ENCODE peak calls at places on chromosome 20, in four cellular contexts. O is BJ, Z is nephron progenitor cell, M is fibroblast of pulmonary artery. V is an unnamed sample.

GRCh38 chr20:35207950-35208611 is 18.4 kb upstream of the MMP24 start:
- DNase-seq in O (no peak), Z (peak; percentile 81), M (peak; percentile 87), V (peak; percentile 84)

GRCh38 chr20:60062431-60063336 is 104.5 kb downstream of the CDH26 start:
- DNase-seq in O (peak; percentile 91), Z (no peak), M (peak; percentile 17), V (no peak)

GRCh38 chr20:2750343-2751251 is 49.8 kb downstream of the CPXM1 start:
- DNase-seq in O (no peak), Z (peak; percentile 31), M (peak; percentile 57), V (peak; percentile 45)

GRCh38 chr20:57389695-57390603 is 1.2 kb upstream of the RBM38 start:
- DNase-seq in O (no peak), Z (peak; percentile 50), M (no peak), V (no peak)

GRCh38 chr20:9241721-9242427 is 173.0 kb downstream of the PLCB4 start:
- DNase-seq in O (no peak), Z (no peak), M (no peak), V (no peak)

GRCh38 chr20:41615671-41616070 is 2.5 kb downstream of the CHD6 start:
- DNase-seq in O (no peak), Z (no peak), M (no peak), V (no peak)

GRCh38 chr20:1332749-1333300 is 3.9 kb upstream of the SDCBP2 start:
- DNase-seq in O (no peak), Z (no peak), M (no peak), V (no peak)

GRCh38 chr20:60729119-60729900 is 522.8 kb upstream of the CDH4 start:
- DNase-seq in O (no peak), Z (no peak), M (no peak), V (no peak)

GRCh38 chr20:23108871-23109270 is 22.7 kb upstream of the CD93 start:
- DNase-seq in O (no peak), Z (no peak), M (no peak), V (no peak)

GRCh38 chr20:2141592-2142575 is 40.3 kb downstream of the STK35 start:
- DNase-seq in O (no peak), Z (no peak), M (peak; percentile 9), V (no peak)

GRCh38 chr20:16544949-16545348 is 28.3 kb downstream of the KIF16B start:
- DNase-seq in O (no peak), Z (no peak), M (no peak), V (no peak)

GRCh38 chr20:38217791-38218565 is 42.6 kb downstream of the KIAA1755 start:
- DNase-seq in O (peak; percentile 83), Z (no peak), M (peak; percentile 85), V (peak; percentile 78)

GRCh38 chr20:19953606-19954005 is 63.6 kb upstream of the NAA20 start:
- DNase-seq in O (no peak), Z (no peak), M (no peak), V (no peak)

GRCh38 chr20:31607640-31608255 is 2.7 kb downstream of the ID1 start:
- DNase-seq in O (no peak), Z (no peak), M (peak; percentile 65), V (peak; percentile 49)

GRCh38 chr20:16926626-16927025 is 178.5 kb downstream of the OTOR start:
- DNase-seq in O (no peak), Z (no peak), M (no peak), V (no peak)

GRCh38 chr20:38870733-38871559 is 55.3 kb upstream of the FAM83D start:
- DNase-seq in O (no peak), Z (no peak), M (peak; percentile 17), V (peak; percentile 84)

GRCh38 chr20:47212606-47213207 is 143.8 kb downstream of the ZMYND8 start:
- DNase-seq in O (no peak), Z (no peak), M (no peak), V (no peak)
- TF ChIP-seq CTCF in O (no peak), Z (no peak), M (no peak), V (no peak)

GRCh38 chr20:33444797-33445560 is 1.4 kb upstream of the SNTA1 start:
- DNase-seq in O (no peak), Z (no peak), M (no peak), V (peak; percentile 56)
- TF ChIP-seq CTCF in O (no peak), Z (no peak), M (peak; percentile 8), V (no peak)

DNA sequence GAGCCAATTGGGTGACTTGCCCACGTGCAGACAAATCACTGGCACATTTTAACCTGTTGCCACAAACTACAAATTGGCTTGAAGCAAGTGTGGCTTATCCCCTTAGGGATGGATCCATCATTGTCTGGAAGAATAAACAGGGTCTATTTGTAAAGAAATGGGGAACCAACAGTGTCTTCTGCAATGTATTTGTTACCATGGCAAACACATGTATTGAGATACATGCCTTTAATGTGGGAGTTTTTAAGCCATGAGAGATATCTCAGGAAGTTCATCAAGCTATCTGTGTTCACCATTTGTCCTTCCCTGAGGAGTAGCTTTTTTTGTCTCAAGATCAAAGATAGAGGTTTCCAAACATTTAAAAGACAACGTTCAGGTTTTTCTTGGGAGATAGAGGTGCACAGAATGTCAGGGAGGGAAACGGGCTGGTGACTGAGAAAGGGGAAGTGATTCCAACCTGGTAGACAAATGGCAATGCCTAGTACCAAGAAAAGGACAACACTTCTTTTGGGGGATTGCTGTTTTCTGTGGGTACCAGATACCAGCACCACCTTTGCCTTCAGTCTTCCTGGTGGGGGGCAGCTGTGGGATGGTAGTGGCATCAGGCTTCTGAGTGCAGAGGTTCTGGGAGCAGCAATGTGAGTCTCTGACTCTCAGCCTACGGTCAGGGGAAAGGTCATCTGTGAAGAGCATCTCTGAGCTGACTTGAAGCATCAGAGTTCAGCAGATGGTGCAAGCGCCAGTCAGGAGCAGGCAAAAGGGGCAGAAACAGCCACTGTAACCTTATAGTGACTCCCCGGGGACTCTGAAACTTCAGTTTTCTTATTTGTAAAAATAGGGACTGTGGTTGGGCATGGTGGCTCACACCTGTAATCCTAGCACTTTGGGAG is 20.1 kb upstream of the BCAS1 start:
- DNase-seq in O (no peak), Z (no peak), M (no peak), V (no peak)
- TF ChIP-seq CTCF in O (no peak), Z (no peak), M (no peak), V (no peak)

DNA sequence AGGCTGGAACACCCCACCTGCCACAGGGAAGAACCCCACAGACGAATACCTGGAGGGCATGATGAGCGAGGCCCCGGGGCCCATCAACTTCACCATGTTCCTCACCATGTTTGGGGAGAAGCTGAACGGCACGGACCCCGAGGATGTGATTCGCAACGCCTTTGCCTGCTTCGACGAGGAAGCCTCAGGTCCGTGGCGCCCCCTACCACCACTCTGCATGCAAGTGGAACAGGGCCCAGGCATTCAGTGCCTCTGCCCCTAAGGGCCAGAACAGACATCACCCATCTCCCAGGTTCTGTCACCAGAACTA is 6.6 kb downstream of the MYL9 start:
- DNase-seq in O (no peak), Z (peak; percentile 27), M (no peak), V (no peak)
- TF ChIP-seq CTCF in O (peak; percentile 24), Z (no peak), M (peak; percentile 25), V (no peak)

GRCh38 chr20:24684954-24685691 is 215.7 kb downstream of the SYNDIG1 start:
- DNase-seq in O (no peak), Z (peak; percentile 21), M (no peak), V (no peak)
- TF ChIP-seq CTCF in O (no peak), Z (no peak), M (no peak), V (no peak)

DNA sequence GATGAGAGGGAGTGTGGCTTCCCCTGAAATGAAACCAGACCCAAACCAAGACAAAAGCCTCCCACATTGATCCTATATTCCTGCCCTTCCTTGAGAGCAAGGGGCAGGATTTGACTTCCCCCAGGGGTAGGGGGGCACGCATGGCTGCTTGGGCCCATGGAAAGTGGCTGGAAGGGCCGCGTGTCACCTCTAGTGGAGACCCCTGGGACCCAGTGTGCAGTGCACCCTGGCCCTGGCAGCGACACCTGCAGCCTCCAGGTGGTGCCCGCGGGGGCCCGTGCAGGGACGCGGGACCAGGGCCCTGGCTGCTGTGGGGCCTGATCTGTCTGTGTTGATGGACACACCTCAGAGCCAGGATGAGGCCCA is 18.0 kb upstream of the SLCO4A1 start:
- DNase-seq in O (no peak), Z (no peak), M (no peak), V (peak; percentile 33)
- TF ChIP-seq CTCF in O (no peak), Z (no peak), M (no peak), V (no peak)

DNA sequence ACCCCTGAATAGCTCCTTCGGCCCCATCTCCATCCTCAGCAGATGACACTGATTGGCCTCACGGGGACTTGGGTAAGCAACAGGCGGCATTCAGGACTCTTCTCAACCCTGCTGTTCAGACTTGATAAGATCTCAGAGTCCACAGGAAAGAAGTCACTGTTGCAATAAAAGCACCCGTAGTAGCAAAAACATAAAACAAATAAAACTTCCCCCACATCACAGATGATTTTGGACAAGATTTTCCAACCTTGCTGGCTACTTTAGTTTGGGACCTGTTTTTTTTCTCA is 17.1 kb upstream of the C20orf144 start:
- DNase-seq in O (no peak), Z (no peak), M (no peak), V (no peak)
- TF ChIP-seq CTCF in O (no peak), Z (no peak), M (no peak), V (no peak)

DNA sequence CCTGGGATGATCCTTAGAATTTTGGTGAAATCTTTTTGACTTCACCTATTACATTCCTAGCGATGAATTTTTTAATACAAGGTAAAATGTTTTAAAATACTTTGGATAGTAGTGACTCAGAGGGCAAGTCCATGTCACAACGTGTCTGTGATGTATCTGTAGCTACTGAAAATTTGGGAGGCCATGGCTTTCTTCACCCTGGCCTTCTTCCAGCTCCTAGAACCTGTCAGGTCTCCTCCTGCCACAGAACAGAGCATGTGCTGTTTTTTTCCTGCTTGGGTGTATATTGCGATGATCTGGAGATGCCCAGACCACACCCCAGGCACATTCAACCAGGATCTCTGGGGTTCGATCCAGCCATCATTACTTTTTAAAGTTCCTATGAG is 194.4 kb downstream of the BTBD3 start:
- DNase-seq in O (no peak), Z (no peak), M (no peak), V (peak; percentile 69)
- TF ChIP-seq CTCF in O (no peak), Z (no peak), M (no peak), V (no peak)

GRCh38 chr20:50259705-50260479 is 69.3 kb downstream of the CEBPB start:
- DNase-seq in O (no peak), Z (no peak), M (no peak), V (no peak)

GRCh38 chr20:50263831-50264230 is 73.2 kb downstream of the CEBPB start:
- DNase-seq in O (no peak), Z (no peak), M (no peak), V (no peak)

GRCh38 chr20:50258790-50259483 is 68.3 kb downstream of the CEBPB start:
- DNase-seq in O (no peak), Z (no peak), M (no peak), V (no peak)

GRCh38 chr20:50257860-50258259 is 67.2 kb downstream of the CEBPB start:
- DNase-seq in O (no peak), Z (no peak), M (no peak), V (no peak)

DNA sequence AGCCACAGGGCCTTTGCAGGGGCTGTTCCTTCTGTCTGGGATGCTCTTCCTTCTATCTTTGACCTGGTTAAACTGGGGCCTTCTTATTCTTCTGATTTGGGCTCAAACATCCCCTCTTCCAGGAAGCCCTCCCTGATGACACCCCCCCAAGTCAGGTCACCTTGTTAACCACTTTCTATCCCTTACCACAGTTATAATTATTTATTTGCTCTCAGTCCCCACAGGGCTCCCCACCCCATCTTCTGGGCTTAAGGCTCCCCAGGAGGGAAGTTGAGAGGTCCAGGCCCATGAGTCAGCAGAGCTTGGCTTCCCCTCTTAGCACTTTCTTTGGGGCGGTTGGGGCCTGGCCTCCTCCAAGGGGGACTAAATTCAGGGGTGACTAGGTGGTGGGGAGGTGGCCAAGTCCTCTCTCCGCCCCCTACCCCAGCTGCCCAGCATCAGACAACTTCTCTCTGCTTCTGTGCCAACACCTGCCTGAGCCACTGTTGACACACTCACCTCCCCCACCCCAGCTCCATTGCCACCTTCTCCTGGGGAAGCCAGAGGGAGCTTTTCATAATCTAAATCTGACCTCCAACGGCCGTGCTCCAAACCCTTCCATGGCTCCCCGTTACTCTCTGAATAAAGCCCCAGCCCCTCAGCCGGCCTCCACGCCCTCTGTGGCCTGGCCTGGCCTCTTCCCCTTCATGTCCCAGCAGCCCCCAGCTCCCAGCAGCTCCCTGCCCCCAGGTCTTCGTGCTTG is 70.0 kb downstream of the CEBPB start:
- DNase-seq in O (no peak), Z (no peak), M (no peak), V (no peak)
- TF ChIP-seq CTCF in O (no peak), Z (no peak), M (no peak), V (no peak)

V was measured in MCF 10A.